ENCODE peak calls at places on chromosome 5, in ten cellular contexts. J, W, G, K, R, A, P, I, T and V are unnamed samples.

GRCh38 chr5:147519380-147519779 is 9.5 kb upstream of the DPYSL3 start:
- DNase-seq in R (no peak), J (no peak), A (no peak), K (no peak), G (no peak), T (no peak), P (no peak), I (no peak), W (peak; percentile 40), V (no peak)

GRCh38 chr5:146828385-146828784 is 50.2 kb downstream of the PPP2R2B start:
- DNase-seq in W (no peak), P (no peak), K (no peak), R (no peak), A (no peak), T (no peak), J (no peak), G (no peak), I (no peak), V (no peak)

GRCh38 chr5:332843-333242 is 11.3 kb downstream of the AHRR start:
- DNase-seq in G (no peak), W (no peak), R (no peak), K (no peak), I (no peak), P (no peak), T (no peak), J (no peak), A (no peak), V (no peak)

GRCh38 chr5:120538644-120539043 is 74.5 kb downstream of the PRR16 start:
- DNase-seq in R (peak; percentile 31), G (no peak), K (no peak), A (no peak), P (no peak), W (peak; percentile 11), T (no peak), I (no peak), J (no peak), V (no peak)

GRCh38 chr5:160649304-160649703 is 202.7 kb downstream of the ATP10B start:
- DNase-seq in P (peak; percentile 20), W (no peak), R (peak; percentile 16), J (no peak), I (no peak), G (no peak), A (peak; percentile 67), K (no peak), T (no peak), V (no peak)

GRCh38 chr5:74762599-74762998 is 4.3 kb downstream of the GFM2 start:
- DNase-seq in A (no peak), J (no peak), P (peak; percentile 18), I (no peak), R (peak; percentile 97), T (no peak), W (peak; percentile 51), K (no peak), G (no peak), V (no peak)

GRCh38 chr5:102759289-102759688 is 4.2 kb downstream of the PAM start:
- DNase-seq in W (no peak), A (no peak), G (no peak), K (no peak), P (no peak), R (no peak), I (no peak), T (no peak), J (no peak), V (no peak)

GRCh38 chr5:43314724-43315123 is 1.5 kb upstream of the HMGCS1 start:
- DNase-seq in W (no peak), J (no peak), T (no peak), K (no peak), I (no peak), G (no peak), A (no peak), P (no peak), R (no peak), V (no peak)

GRCh38 chr5:134000696-134001453 is 3.9 kb downstream of the VDAC1 start:
- DNase-seq in W (no peak), I (no peak), R (no peak), P (no peak), A (no peak), T (no peak), G (no peak), K (no peak), J (no peak), V (no peak)

DNA sequence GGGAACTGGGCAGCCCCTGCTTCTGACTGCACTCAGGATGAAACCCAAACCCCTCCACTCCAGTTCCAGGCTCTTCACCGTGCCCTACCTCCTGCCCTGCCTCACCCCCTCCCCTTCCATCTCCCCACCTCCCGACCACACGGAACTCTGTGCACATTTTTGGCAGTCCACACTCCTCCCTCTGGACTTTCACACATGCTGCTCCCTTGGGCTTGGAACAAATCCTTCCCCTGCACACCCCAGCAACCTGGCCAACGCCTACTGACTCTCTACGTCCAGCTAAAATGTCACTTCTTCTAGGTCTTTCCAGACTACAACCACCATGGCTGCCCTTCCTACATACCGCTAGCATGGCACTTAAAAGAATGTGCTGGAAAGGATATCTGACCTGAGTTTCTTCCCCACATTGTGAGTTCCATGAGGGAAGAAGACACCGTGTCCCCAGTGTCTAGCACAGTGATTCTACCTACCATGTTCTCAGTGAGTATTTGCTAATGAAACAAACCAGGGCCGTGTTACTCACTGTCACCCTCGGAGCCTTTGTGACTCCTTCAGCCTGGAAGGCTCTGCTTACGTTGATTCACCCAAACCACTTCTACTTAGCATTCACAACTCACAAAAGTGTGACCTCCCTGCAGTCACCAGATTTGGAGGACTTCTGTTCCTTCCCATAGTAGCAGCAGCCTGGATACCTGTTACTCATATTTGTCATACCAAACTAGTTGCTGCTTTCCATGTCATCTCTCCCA is 18.7 kb downstream of the RETREG1 start:
- DNase-seq in W (no peak), G (no peak), I (no peak), A (no peak), T (no peak), R (no peak), K (no peak), P (no peak), J (no peak), V (no peak)
- TF ChIP-seq CTCF in W (no peak), G (no peak), I (no peak), A (no peak), T (no peak), R (no peak), K (no peak), P (no peak), J (no peak), V (no peak)

GRCh38 chr5:141362719-141363118 is 1.2 kb upstream of the PCDHGA5 start:
- DNase-seq in W (no peak), A (no peak), K (no peak), P (no peak), R (no peak), I (no peak), J (no peak), G (no peak), T (no peak), V (no peak)
- TF ChIP-seq CTCF in W (no peak), A (no peak), K (no peak), P (no peak), R (no peak), I (no peak), J (no peak), G (no peak), T (no peak), V (no peak)

GRCh38 chr5:141915881-141916336 is 7.8 kb upstream of the DELE1 start:
- DNase-seq in R (no peak), G (no peak), A (peak; percentile 59), P (no peak), W (no peak), J (no peak), T (no peak), I (no peak), K (no peak), V (peak; percentile 57)
- TF ChIP-seq CTCF in R (peak; percentile 1), G (no peak), A (no peak), P (no peak), W (no peak), J (no peak), T (no peak), I (no peak), K (peak; percentile 21), V (no peak)

GRCh38 chr5:114358329-114358728 is 3.5 kb upstream of the KCNN2 start:
- DNase-seq in P (no peak), A (no peak), I (no peak), G (no peak), R (no peak), T (no peak), W (no peak), K (no peak), J (no peak), V (no peak)
- TF ChIP-seq CTCF in P (peak; percentile 27), A (peak; percentile 49), I (no peak), G (peak; percentile 14), R (no peak), T (no peak), W (no peak), K (peak; percentile 37), J (peak; percentile 18), V (peak; percentile 40)

GRCh38 chr5:138716456-138716924 is 36.7 kb upstream of the CTNNA1 start:
- DNase-seq in I (no peak), K (no peak), P (no peak), G (no peak), A (peak; percentile 33), R (no peak), T (no peak), J (no peak), W (peak; percentile 39), V (no peak)

GRCh38 chr5:138720840-138721239 is 32.4 kb upstream of the CTNNA1 start:
- DNase-seq in I (no peak), K (no peak), A (no peak), J (no peak), T (no peak), G (no peak), W (no peak), R (no peak), P (no peak), V (no peak)

GRCh38 chr5:138713247-138713646 is 40.0 kb upstream of the CTNNA1 start:
- DNase-seq in P (no peak), K (no peak), I (no peak), A (no peak), W (no peak), G (no peak), T (no peak), J (no peak), R (no peak), V (no peak)

GRCh38 chr5:138714694-138715093 is 38.5 kb upstream of the CTNNA1 start:
- DNase-seq in A (no peak), J (no peak), K (no peak), I (no peak), R (no peak), P (no peak), G (no peak), T (no peak), W (no peak), V (no peak)

GRCh38 chr5:138717399-138717798 is 35.8 kb upstream of the CTNNA1 start:
- DNase-seq in T (no peak), K (no peak), W (no peak), I (no peak), G (no peak), P (no peak), A (no peak), R (no peak), J (no peak), V (no peak)
- TF ChIP-seq CTCF in T (no peak), K (no peak), W (no peak), I (no peak), G (no peak), P (no peak), A (no peak), R (no peak), J (no peak), V (no peak)

GRCh38 chr5:88653471-88653870 is 229.5 kb downstream of the MEF2C start:
- DNase-seq in K (no peak), R (no peak), W (no peak), J (no peak), G (no peak), P (no peak), I (no peak), T (no peak), A (no peak), V (no peak)
- TF ChIP-seq CTCF in K (no peak), R (no peak), W (no peak), J (no peak), G (no peak), P (no peak), I (no peak), T (no peak), A (no peak), V (no peak)